ENCODE peak calls at places on chromosomes 1 and 21, in eight cellular contexts. One of them, this sample, is unnamed. For H3K9me3, the result is how much of the 10 kb centered on the place peaks cover.

GRCh38 chr1:182003953-182004586 is 57.4 kb downstream of the ZNF648 start:
- DNase-seq in ascending aorta: no peak
- DNase-seq in hepatocyte: no peak
- DNase-seq in small intestine: no peak
- DNase-seq in left lung: no peak
- DNase-seq in breast epithelium: no peak
- DNase-seq in neuronal stem cell: no peak
- DNase-seq in astrocyte: no peak
- DNase-seq in this sample: peak

GRCh38 chr21:41678944-41679343 is 87.9 kb downstream of the RIPK4 start:
- DNase-seq in astrocyte: peak
- DNase-seq in left lung: peak
- DNase-seq in breast epithelium: peak
- DNase-seq in ascending aorta: peak
- DNase-seq in hepatocyte: peak
- DNase-seq in small intestine: peak
- DNase-seq in neuronal stem cell: peak
- DNase-seq in this sample: peak

GRCh38 chr1:89257036-89257435 is 15.6 kb downstream of the GBP5 start:
- DNase-seq in astrocyte: no peak
- DNase-seq in ascending aorta: no peak
- DNase-seq in hepatocyte: no peak
- DNase-seq in small intestine: no peak
- DNase-seq in neuronal stem cell: no peak
- DNase-seq in left lung: no peak
- DNase-seq in breast epithelium: no peak
- DNase-seq in this sample: no peak

GRCh38 chr1:206557636-206558473 is 50.5 kb downstream of the RASSF5 start:
- DNase-seq in neuronal stem cell: no peak
- DNase-seq in small intestine: no peak
- DNase-seq in ascending aorta: no peak
- DNase-seq in breast epithelium: no peak
- DNase-seq in hepatocyte: no peak
- DNase-seq in astrocyte: no peak
- DNase-seq in left lung: no peak
- DNase-seq in this sample: no peak

GRCh38 chr1:53799141-53799540 is 39.0 kb downstream of the NDC1 start:
- DNase-seq in breast epithelium: no peak
- DNase-seq in left lung: no peak
- DNase-seq in hepatocyte: no peak
- DNase-seq in neuronal stem cell: no peak
- DNase-seq in astrocyte: peak
- DNase-seq in ascending aorta: no peak
- DNase-seq in small intestine: no peak
- DNase-seq in this sample: no peak

GRCh38 chr21:41888749-41889376 is 9.7 kb upstream of the PRDM15 start:
- DNase-seq in left lung: no peak
- DNase-seq in ascending aorta: no peak
- DNase-seq in astrocyte: no peak
- DNase-seq in small intestine: no peak
- DNase-seq in hepatocyte: no peak
- DNase-seq in neuronal stem cell: no peak
- DNase-seq in breast epithelium: no peak
- DNase-seq in this sample: no peak

GRCh38 chr1:79705218-79705617 is 698.7 kb upstream of the ADGRL4 start:
- DNase-seq in left lung: no peak
- DNase-seq in astrocyte: no peak
- DNase-seq in small intestine: no peak
- DNase-seq in neuronal stem cell: no peak
- DNase-seq in breast epithelium: no peak
- DNase-seq in hepatocyte: no peak
- DNase-seq in ascending aorta: no peak
- DNase-seq in this sample: no peak

GRCh38 chr1:147812799-147813198 is 52.4 kb upstream of the GJA5 start:
- DNase-seq in astrocyte: no peak
- DNase-seq in hepatocyte: no peak
- DNase-seq in ascending aorta: no peak
- DNase-seq in breast epithelium: no peak
- DNase-seq in small intestine: no peak
- DNase-seq in left lung: no peak
- DNase-seq in neuronal stem cell: no peak
- DNase-seq in this sample: no peak

GRCh38 chr1:110102081-110102480 is 10.2 kb upstream of the UBL4B start:
- DNase-seq in breast epithelium: no peak
- DNase-seq in left lung: no peak
- DNase-seq in astrocyte: no peak
- DNase-seq in ascending aorta: no peak
- DNase-seq in neuronal stem cell: no peak
- DNase-seq in hepatocyte: no peak
- DNase-seq in small intestine: no peak
- DNase-seq in this sample: no peak

GRCh38 chr1:163406787-163407186 is 85.0 kb downstream of the NUF2 start:
- DNase-seq in left lung: no peak
- DNase-seq in astrocyte: no peak
- DNase-seq in hepatocyte: no peak
- DNase-seq in small intestine: no peak
- DNase-seq in neuronal stem cell: no peak
- DNase-seq in ascending aorta: no peak
- DNase-seq in breast epithelium: no peak
- DNase-seq in this sample: no peak

GRCh38 chr21:26529556-26529955 is 43.5 kb downstream of the CYYR1 start:
- DNase-seq in left lung: no peak
- DNase-seq in breast epithelium: no peak
- DNase-seq in astrocyte: no peak
- DNase-seq in ascending aorta: no peak
- DNase-seq in neuronal stem cell: no peak
- DNase-seq in hepatocyte: no peak
- DNase-seq in small intestine: no peak
- DNase-seq in this sample: no peak

GRCh38 chr1:233440952-233441401 is 113.5 kb downstream of the MAP3K21 start:
- DNase-seq in breast epithelium: no peak
- DNase-seq in ascending aorta: no peak
- DNase-seq in small intestine: peak
- DNase-seq in neuronal stem cell: peak
- DNase-seq in astrocyte: peak
- DNase-seq in hepatocyte: peak
- DNase-seq in left lung: no peak
- DNase-seq in this sample: peak

GRCh38 chr1:9317072-9317471 is 24.4 kb downstream of the SPSB1 start:
- DNase-seq in astrocyte: no peak
- DNase-seq in neuronal stem cell: no peak
- DNase-seq in hepatocyte: no peak
- DNase-seq in small intestine: no peak
- DNase-seq in ascending aorta: no peak
- DNase-seq in breast epithelium: no peak
- DNase-seq in left lung: no peak
- DNase-seq in this sample: no peak

GRCh38 chr1:71054281-71054731 is 6.7 kb upstream of the PTGER3 start:
- DNase-seq in breast epithelium: no peak
- DNase-seq in small intestine: no peak
- DNase-seq in left lung: peak
- DNase-seq in ascending aorta: no peak
- DNase-seq in astrocyte: no peak
- DNase-seq in neuronal stem cell: no peak
- DNase-seq in hepatocyte: no peak
- DNase-seq in this sample: no peak

GRCh38 chr1:45001011-45001481 is 10.1 kb downstream of the HECTD3 start:
- DNase-seq in ascending aorta: no peak
- DNase-seq in hepatocyte: no peak
- DNase-seq in neuronal stem cell: no peak
- DNase-seq in left lung: no peak
- DNase-seq in small intestine: peak
- DNase-seq in breast epithelium: peak
- DNase-seq in astrocyte: no peak
- DNase-seq in this sample: no peak

GRCh38 chr1:40824591-40825429 is 37.4 kb downstream of the CITED4 start:
- DNase-seq in neuronal stem cell: peak
- DNase-seq in small intestine: no peak
- DNase-seq in astrocyte: peak
- DNase-seq in ascending aorta: peak
- DNase-seq in hepatocyte: peak
- DNase-seq in left lung: peak
- DNase-seq in breast epithelium: no peak
- DNase-seq in this sample: no peak

GRCh38 chr1:161038523-161039153 is at the start of gene TSTD1:
- DNase-seq in breast epithelium: peak
- DNase-seq in astrocyte: no peak
- DNase-seq in left lung: peak
- DNase-seq in ascending aorta: no peak
- DNase-seq in hepatocyte: peak
- DNase-seq in small intestine: peak
- DNase-seq in neuronal stem cell: peak
- DNase-seq in this sample: no peak

GRCh38 chr1:111221633-111222286 is 5.8 kb upstream of the CHI3L2 start:
- DNase-seq in breast epithelium: no peak
- DNase-seq in left lung: no peak
- DNase-seq in small intestine: peak
- DNase-seq in neuronal stem cell: no peak
- DNase-seq in astrocyte: peak
- DNase-seq in hepatocyte: no peak
- DNase-seq in ascending aorta: no peak
- DNase-seq in this sample: peak

GRCh38 chr1:59316497-59317128 is 19.7 kb downstream of the FGGY start:
- DNase-seq in left lung: no peak
- DNase-seq in ascending aorta: no peak
- DNase-seq in neuronal stem cell: no peak
- DNase-seq in breast epithelium: no peak
- DNase-seq in hepatocyte: no peak
- DNase-seq in small intestine: peak
- DNase-seq in astrocyte: peak
- DNase-seq in this sample: no peak

GRCh38 chr1:81714636-81715035 is 86.1 kb upstream of the ADGRL2 start:
- DNase-seq in astrocyte: no peak
- DNase-seq in ascending aorta: no peak
- DNase-seq in hepatocyte: no peak
- DNase-seq in left lung: no peak
- DNase-seq in neuronal stem cell: no peak
- DNase-seq in breast epithelium: no peak
- DNase-seq in small intestine: no peak
- DNase-seq in this sample: no peak

GRCh38 chr1:91672601-91673161 is 172.0 kb downstream of the CDC7 start:
- DNase-seq in breast epithelium: no peak
- DNase-seq in ascending aorta: no peak
- DNase-seq in neuronal stem cell: no peak
- DNase-seq in small intestine: no peak
- DNase-seq in hepatocyte: no peak
- DNase-seq in left lung: no peak
- DNase-seq in astrocyte: no peak
- DNase-seq in this sample: no peak

GRCh38 chr1:161989801-161990200 is 33.9 kb downstream of the OLFML2B start:
- DNase-seq in breast epithelium: no peak
- DNase-seq in left lung: no peak
- DNase-seq in hepatocyte: no peak
- DNase-seq in astrocyte: no peak
- DNase-seq in small intestine: no peak
- DNase-seq in neuronal stem cell: no peak
- DNase-seq in ascending aorta: no peak
- DNase-seq in this sample: no peak

GRCh38 chr1:10339036-10339567 is 59.8 kb upstream of the PGD start:
- DNase-seq in small intestine: no peak
- DNase-seq in breast epithelium: no peak
- DNase-seq in neuronal stem cell: no peak
- DNase-seq in astrocyte: no peak
- DNase-seq in ascending aorta: no peak
- DNase-seq in left lung: no peak
- DNase-seq in hepatocyte: no peak
- DNase-seq in this sample: no peak

GRCh38 chr21:45294509-45295291 is 7.0 kb upstream of the POFUT2 start:
- DNase-seq in astrocyte: peak
- DNase-seq in left lung: peak
- DNase-seq in ascending aorta: peak
- DNase-seq in small intestine: no peak
- DNase-seq in neuronal stem cell: no peak
- DNase-seq in hepatocyte: peak
- DNase-seq in breast epithelium: peak
- DNase-seq in this sample: peak

GRCh38 chr1:226635456-226635941 is 86.9 kb downstream of the STUM start:
- DNase-seq in left lung: no peak
- DNase-seq in breast epithelium: no peak
- DNase-seq in ascending aorta: peak
- DNase-seq in hepatocyte: no peak
- DNase-seq in neuronal stem cell: no peak
- DNase-seq in astrocyte: no peak
- DNase-seq in small intestine: no peak
- DNase-seq in this sample: peak

GRCh38 chr1:248625971-248626370 is 8.9 kb downstream of the OR2T11 start:
- DNase-seq in neuronal stem cell: no peak
- DNase-seq in astrocyte: no peak
- DNase-seq in hepatocyte: no peak
- DNase-seq in ascending aorta: no peak
- DNase-seq in left lung: no peak
- DNase-seq in small intestine: no peak
- DNase-seq in breast epithelium: no peak
- DNase-seq in this sample: no peak
- H3K9me3 ChIP-seq in neuronal stem cell: under half
- H3K9me3 ChIP-seq in astrocyte: under half
- H3K9me3 ChIP-seq in hepatocyte: under half
- H3K9me3 ChIP-seq in ascending aorta: under half
- H3K9me3 ChIP-seq in left lung: under half
- H3K9me3 ChIP-seq in small intestine: under half
- H3K9me3 ChIP-seq in breast epithelium: under half
- H3K9me3 ChIP-seq in this sample: under half

DNA sequence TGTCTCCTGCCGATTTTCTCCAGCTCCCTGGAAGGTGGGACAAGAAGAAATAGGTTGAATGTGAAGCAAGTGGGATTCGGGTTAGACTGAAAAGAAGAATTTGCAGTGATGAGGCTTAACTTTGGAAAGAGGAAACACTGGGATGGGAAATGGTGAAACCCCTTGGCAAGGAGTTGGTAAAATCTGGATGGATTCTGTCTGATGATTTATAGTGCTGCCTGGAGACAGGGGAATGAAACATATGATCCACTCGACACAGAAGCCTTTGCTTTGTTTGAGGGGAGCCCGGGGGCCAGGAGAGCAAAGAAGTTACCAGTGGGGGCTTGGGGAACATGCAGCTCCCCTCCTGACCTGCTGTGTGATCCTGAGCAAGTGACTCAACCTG is 67.2 kb downstream of the UBIAD1 start:
- DNase-seq in small intestine: no peak
- DNase-seq in neuronal stem cell: no peak
- DNase-seq in ascending aorta: no peak
- DNase-seq in left lung: no peak
- DNase-seq in breast epithelium: no peak
- DNase-seq in hepatocyte: no peak
- DNase-seq in astrocyte: no peak
- DNase-seq in this sample: no peak
- H3K9me3 ChIP-seq in small intestine: under half
- H3K9me3 ChIP-seq in neuronal stem cell: under half
- H3K9me3 ChIP-seq in ascending aorta: under half
- H3K9me3 ChIP-seq in left lung: under half
- H3K9me3 ChIP-seq in breast epithelium: under half
- H3K9me3 ChIP-seq in hepatocyte: under half
- H3K9me3 ChIP-seq in astrocyte: under half
- H3K9me3 ChIP-seq in this sample: under half

GRCh38 chr1:152878042-152878441 is at the start of gene SMCP:
- DNase-seq in ascending aorta: no peak
- DNase-seq in neuronal stem cell: no peak
- DNase-seq in left lung: no peak
- DNase-seq in astrocyte: no peak
- DNase-seq in hepatocyte: no peak
- DNase-seq in breast epithelium: no peak
- DNase-seq in small intestine: no peak
- DNase-seq in this sample: peak
- H3K9me3 ChIP-seq in ascending aorta: under half
- H3K9me3 ChIP-seq in neuronal stem cell: under half
- H3K9me3 ChIP-seq in left lung: under half
- H3K9me3 ChIP-seq in astrocyte: under half
- H3K9me3 ChIP-seq in hepatocyte: under half
- H3K9me3 ChIP-seq in breast epithelium: under half
- H3K9me3 ChIP-seq in small intestine: under half
- H3K9me3 ChIP-seq in this sample: under half

GRCh38 chr1:4974981-4975685 is 320.7 kb downstream of the AJAP1 start:
- DNase-seq in small intestine: no peak
- DNase-seq in hepatocyte: no peak
- DNase-seq in ascending aorta: no peak
- DNase-seq in breast epithelium: no peak
- DNase-seq in left lung: no peak
- DNase-seq in astrocyte: no peak
- DNase-seq in neuronal stem cell: no peak
- DNase-seq in this sample: no peak
- H3K9me3 ChIP-seq in small intestine: under half
- H3K9me3 ChIP-seq in hepatocyte: under half
- H3K9me3 ChIP-seq in ascending aorta: under half
- H3K9me3 ChIP-seq in breast epithelium: under half
- H3K9me3 ChIP-seq in left lung: under half
- H3K9me3 ChIP-seq in astrocyte: under half
- H3K9me3 ChIP-seq in neuronal stem cell: under half
- H3K9me3 ChIP-seq in this sample: under half